ENCODE peak calls at places on chromosomes 5 and 9, in seven cellular contexts. B is heart left ventricle, K is heart right ventricle, X is cardiac muscle cell, S is AG10803, N is uterus, O is tibial nerve. W is an unnamed sample.

GRCh38 chr5:31098811-31099210 is 94.7 kb upstream of the CDH6 start:
- DNase-seq in B (no peak), K (no peak), X (no peak), S (no peak), N (no peak), O (no peak), W (no peak)

GRCh38 chr5:97231025-97231636 is 48.1 kb upstream of the RIOK2 start:
- DNase-seq in B (no peak), K (peak), X (peak), S (peak), N (peak), O (no peak), W (peak)

GRCh38 chr9:89314955-89315354 is 3.3 kb upstream of the SECISBP2 start:
- DNase-seq in B (no peak), K (no peak), X (no peak), S (no peak), N (no peak), O (no peak), W (no peak)

GRCh38 chr5:112059601-112060135 is 302.7 kb upstream of the NREP start:
- DNase-seq in B (no peak), K (no peak), X (no peak), S (no peak), N (no peak), O (no peak), W (no peak)

GRCh38 chr5:82312373-82312856 is 34.3 kb upstream of the RPS23 start:
- DNase-seq in B (peak), K (peak), X (peak), S (peak), N (peak), O (peak), W (peak)

GRCh38 chr9:3189113-3189861 is 336.5 kb downstream of the RFX3 start:
- DNase-seq in B (no peak), K (no peak), X (no peak), S (no peak), N (no peak), O (no peak), W (no peak)

GRCh38 chr5:102903074-102903871 is 148.2 kb downstream of the PAM start:
- DNase-seq in B (no peak), K (no peak), X (no peak), S (peak), N (no peak), O (no peak), W (peak)

GRCh38 chr9:129557192-129558036 is 63.5 kb downstream of the C9orf50 start:
- DNase-seq in B (no peak), K (no peak), X (peak), S (no peak), N (no peak), O (no peak), W (peak)

GRCh38 chr5:11595045-11595444 is 309.2 kb downstream of the CTNND2 start:
- DNase-seq in B (no peak), K (no peak), X (peak), S (no peak), N (no peak), O (no peak), W (no peak)

GRCh38 chr5:136149891-136150290 is 17.2 kb downstream of the SMAD5 start:
- DNase-seq in B (no peak), K (no peak), X (no peak), S (no peak), N (no peak), O (no peak), W (no peak)

GRCh38 chr9:92639791-92640271 is 30.1 kb downstream of the IPPK start:
- DNase-seq in B (no peak), K (no peak), X (no peak), S (no peak), N (no peak), O (no peak), W (no peak)

GRCh38 chr5:115816226-115817042 is at the start of gene CDO1:
- DNase-seq in B (peak), K (peak), X (peak), S (peak), N (peak), O (peak), W (peak)

GRCh38 chr5:132257131-132258101 is at the start of gene PDLIM4:
- DNase-seq in B (no peak), K (peak), X (peak), S (no peak), N (peak), O (no peak), W (no peak)

GRCh38 chr5:56698463-56699381 is 116.6 kb upstream of the MAP3K1 start:
- DNase-seq in B (no peak), K (no peak), X (peak), S (no peak), N (no peak), O (no peak), W (no peak)

GRCh38 chr5:43780586-43780985 is 177.6 kb downstream of the NNT start:
- DNase-seq in B (no peak), K (no peak), X (no peak), S (peak), N (no peak), O (no peak), W (peak)

GRCh38 chr9:129916707-129917106 is 81.4 kb downstream of the USP20 start:
- DNase-seq in B (no peak), K (no peak), X (no peak), S (no peak), N (no peak), O (no peak), W (no peak)

GRCh38 chr5:96315431-96315830 is 117.6 kb downstream of the PCSK1 start:
- DNase-seq in B (no peak), K (no peak), X (no peak), S (no peak), N (no peak), O (no peak), W (no peak)

GRCh38 chr5:15763754-15764153 is 263.8 kb downstream of the FBXL7 start:
- DNase-seq in B (no peak), K (no peak), X (no peak), S (peak), N (no peak), O (no peak), W (no peak)

GRCh38 chr9:131656356-131657030 is 83.4 kb downstream of the RAPGEF1 start:
- DNase-seq in B (peak), K (peak), X (no peak), S (no peak), N (no peak), O (peak), W (no peak)

GRCh38 chr5:67799732-67800234 is 415.8 kb upstream of the PIK3R1 start:
- DNase-seq in B (peak), K (peak), X (no peak), S (peak), N (peak), O (peak), W (no peak)
- H3K4me3 ChIP-seq in B (no peak), K (no peak), X (no peak), S (no peak), N (no peak), O (no peak), W (no peak)

GRCh38 chr5:6215891-6216290 is 162.5 kb downstream of the MED10 start:
- DNase-seq in B (no peak), K (no peak), X (no peak), S (no peak), N (no peak), O (no peak), W (no peak)
- TF ChIP-seq CTCF in B (no peak), K (no peak), X (no peak), S (no peak), N (no peak), O (no peak), W (no peak)

DNA sequence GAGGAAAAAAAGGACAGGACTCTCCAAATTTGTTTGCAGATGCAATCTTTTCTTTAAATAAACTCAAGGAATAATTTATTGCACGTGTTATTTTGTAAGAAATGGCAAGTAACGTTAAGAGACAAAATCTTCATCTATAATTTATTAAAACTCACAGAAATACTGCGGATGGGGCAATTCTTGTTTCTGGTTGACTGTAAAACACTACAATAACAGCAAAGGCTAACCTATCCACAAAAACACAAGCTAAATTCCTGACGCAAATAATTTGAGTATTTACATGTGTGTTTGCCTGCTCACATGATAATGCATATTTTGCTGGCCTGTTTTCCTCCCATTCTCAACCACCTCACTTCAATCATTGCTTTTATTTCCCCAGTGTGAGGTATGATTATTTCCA is 619.4 kb downstream of the PDE4D start:
- DNase-seq in B (no peak), K (no peak), X (no peak), S (no peak), N (no peak), O (no peak), W (no peak)
- H3K4me3 ChIP-seq in B (peak), K (peak), X (no peak), S (no peak), N (peak), O (no peak), W (no peak)

GRCh38 chr9:109751253-109751652 is 28.7 kb upstream of the PALM2AKAP2 start:
- DNase-seq in B (no peak), K (no peak), X (no peak), S (no peak), N (no peak), O (no peak), W (peak)
- TF ChIP-seq CTCF in B (no peak), K (no peak), X (no peak), S (no peak), N (no peak), O (no peak), W (no peak)

DNA sequence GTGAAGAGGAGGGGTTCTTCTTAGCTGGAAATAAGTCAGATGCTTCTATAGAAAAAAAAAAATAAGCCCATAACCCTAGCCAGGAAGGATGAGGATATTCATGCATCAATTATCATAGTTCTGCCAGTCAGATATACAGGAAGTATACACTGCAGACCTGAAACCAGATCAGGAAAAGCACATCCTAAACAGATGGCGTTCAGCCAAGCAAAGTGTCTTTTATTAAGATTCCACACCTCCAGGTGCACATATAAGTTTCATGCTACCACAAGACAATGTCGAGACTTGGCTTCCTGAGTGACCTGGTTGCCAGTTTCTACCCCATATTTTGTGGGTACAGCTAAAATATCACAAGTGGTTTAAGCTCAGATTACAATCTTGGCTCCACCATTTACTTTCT is 108.3 kb downstream of the CETN3 start:
- DNase-seq in B (no peak), K (no peak), X (no peak), S (no peak), N (no peak), O (no peak), W (no peak)
- H3K4me3 ChIP-seq in B (no peak), K (no peak), X (no peak), S (no peak), N (no peak), O (no peak), W (no peak)